ENCODE peak calls at places on chromosomes 12 and 14, in five cellular contexts. B is CD4-positive, alpha-beta T cell; J is neural crest cell; U is PC-3; O is lung. L is an unnamed sample.

GRCh38 chr14:99838555-99839193 is 45.5 kb downstream of the EML1 start:
- DNase-seq in B (no peak), J (no peak), U (peak; percentile 36), O (peak; percentile 49), L (no peak)

GRCh38 chr14:56482306-56482705 is 97.3 kb upstream of the TMEM260 start:
- DNase-seq in B (no peak), J (peak; percentile 16), U (peak; percentile 53), O (no peak), L (peak; percentile 49)

GRCh38 chr12:12975322-12976077 is 23.5 kb upstream of the GPRC5D start:
- DNase-seq in B (no peak), J (no peak), U (peak; percentile 53), O (no peak), L (peak; percentile 27)

GRCh38 chr14:24984846-24985589 is 64.9 kb downstream of the STXBP6 start:
- DNase-seq in B (no peak), J (no peak), U (peak; percentile 48), O (no peak), L (no peak)

GRCh38 chr12:129871991-129872969 is 31.5 kb downstream of the TMEM132D start:
- DNase-seq in B (no peak), J (peak; percentile 10), U (no peak), O (peak; percentile 3), L (no peak)

GRCh38 chr12:11719678-11720099 is 70.2 kb downstream of the ETV6 start:
- DNase-seq in B (no peak), J (no peak), U (peak; percentile 71), O (peak; percentile 50), L (no peak)

GRCh38 chr12:1604464-1604863 is 10.1 kb upstream of the FBXL14 start:
- DNase-seq in B (no peak), J (no peak), U (no peak), O (no peak), L (no peak)

GRCh38 chr12:47017901-47018479 is 61.4 kb upstream of the PCED1B start:
- DNase-seq in B (no peak), J (no peak), U (peak; percentile 92), O (no peak), L (no peak)

GRCh38 chr12:9813821-9814798 is 13.2 kb upstream of the KLRF1 start:
- DNase-seq in B (peak; percentile 91), J (peak; percentile 53), U (peak; percentile 43), O (peak; percentile 82), L (peak; percentile 72)

GRCh38 chr12:123057505-123058265 is 77.2 kb downstream of the ARL6IP4 start:
- DNase-seq in B (no peak), J (no peak), U (no peak), O (peak; percentile 80), L (no peak)

GRCh38 chr12:10031318-10031717 is 836 bp downstream of the CLEC9A start:
- DNase-seq in B (no peak), J (no peak), U (no peak), O (no peak), L (no peak)

GRCh38 chr12:52813885-52814709 is at the start of gene KRT4:
- DNase-seq in B (no peak), J (no peak), U (peak; percentile 61), O (no peak), L (no peak)

GRCh38 chr12:98744692-98745091 is 99.6 kb downstream of the APAF1 start:
- DNase-seq in B (no peak), J (no peak), U (no peak), O (no peak), L (no peak)

GRCh38 chr12:113781415-113782198 is 184.5 kb downstream of the RBM19 start:
- DNase-seq in B (no peak), J (no peak), U (peak; percentile 80), O (no peak), L (no peak)

GRCh38 chr12:124565071-124565491 is 2.3 kb downstream of the NCOR2 start:
- DNase-seq in B (no peak), J (no peak), U (no peak), O (no peak), L (no peak)

GRCh38 chr12:105418821-105419291 is 88.4 kb downstream of the C12orf75 start:
- DNase-seq in B (no peak), J (no peak), U (no peak), O (no peak), L (no peak)

GRCh38 chr12:132484891-132485441 is 5.0 kb upstream of the FBRSL1 start:
- DNase-seq in B (no peak), J (no peak), U (no peak), O (no peak), L (no peak)

GRCh38 chr14:57209561-57209960 is 59.1 kb downstream of the EXOC5 start:
- DNase-seq in B (no peak), J (no peak), U (peak; percentile 73), O (no peak), L (no peak)

GRCh38 chr14:20722016-20722415 is 23.7 kb upstream of the EDDM3A start:
- DNase-seq in B (no peak), J (no peak), U (no peak), O (no peak), L (no peak)

GRCh38 chr12:123200414-123200813 is 32.5 kb downstream of the MPHOSPH9 start:
- DNase-seq in B (no peak), J (no peak), U (no peak), O (no peak), L (no peak)

GRCh38 chr12:48004941-48005749 is 869 bp upstream of the COL2A1 start:
- DNase-seq in B (no peak), J (no peak), U (no peak), O (no peak), L (peak; percentile 46)

GRCh38 chr14:21070083-21070609 is at the start of gene ARHGEF40:
- DNase-seq in B (no peak), J (peak; percentile 62), U (peak; percentile 30), O (no peak), L (peak; percentile 73)

GRCh38 chr12:6201199-6201608 is 1.0 kb downstream of the CD9 start:
- DNase-seq in B (no peak), J (no peak), U (peak; percentile 57), O (no peak), L (no peak)

GRCh38 chr14:77988966-77989365 is 181.2 kb upstream of the NRXN3 start:
- DNase-seq in B (no peak), J (no peak), U (peak; percentile 43), O (no peak), L (no peak)

GRCh38 chr12:52243264-52243773 is 10.3 kb downstream of the KRT7 start:
- DNase-seq in B (no peak), J (no peak), U (peak; percentile 91), O (no peak), L (no peak)

GRCh38 chr12:117321572-117321971 is 39.9 kb downstream of the NOS1 start:
- DNase-seq in B (no peak), J (no peak), U (peak; percentile 62), O (no peak), L (no peak)

GRCh38 chr14:28294834-28295440 is 471.6 kb upstream of the FOXG1 start:
- DNase-seq in B (no peak), J (no peak), U (peak; percentile 60), O (no peak), L (no peak)

GRCh38 chr12:39368096-39368495 is 74.8 kb downstream of the KIF21A start:
- DNase-seq in B (no peak), J (no peak), U (peak; percentile 83), O (no peak), L (no peak)

GRCh38 chr12:39367494-39367893 is 75.4 kb downstream of the KIF21A start:
- DNase-seq in B (no peak), J (no peak), U (no peak), O (no peak), L (no peak)

GRCh38 chr12:39364196-39364595 is 78.7 kb downstream of the KIF21A start:
- DNase-seq in B (no peak), J (no peak), U (no peak), O (no peak), L (no peak)

GRCh38 chr12:39368891-39369290 is 74.0 kb downstream of the KIF21A start:
- DNase-seq in B (no peak), J (no peak), U (peak; percentile 63), O (no peak), L (no peak)

DNA sequence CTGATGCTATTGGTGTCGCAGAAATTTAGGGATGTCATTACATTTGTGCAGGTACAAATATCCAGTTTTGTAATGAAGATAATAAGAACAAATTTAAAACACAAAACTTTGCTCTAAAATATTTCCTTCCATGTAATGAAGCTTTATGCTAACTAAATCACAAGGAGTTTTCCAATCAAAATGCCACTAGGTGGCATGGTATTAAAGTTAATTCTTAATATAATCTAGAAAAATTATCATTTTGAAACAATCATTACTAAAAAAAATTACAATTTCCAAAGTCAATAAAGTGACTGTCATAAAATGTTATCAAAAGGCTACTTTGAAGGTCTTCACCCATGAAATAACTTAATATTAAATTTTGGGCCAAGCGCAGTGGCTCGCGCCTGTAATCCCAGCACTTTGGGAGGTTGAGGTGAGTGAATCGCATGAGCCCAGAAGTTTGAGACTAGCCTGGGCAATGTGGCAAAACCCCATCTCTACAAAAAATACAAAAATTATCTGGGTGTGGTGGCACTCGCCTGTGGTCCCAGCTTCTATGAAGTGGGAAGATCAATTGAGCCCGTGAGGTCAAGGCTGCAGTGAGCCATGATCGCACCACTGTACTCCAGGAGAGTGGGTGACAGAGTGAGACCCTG is 77.4 kb downstream of the KIF21A start:
- DNase-seq in B (no peak), J (no peak), U (no peak), O (no peak), L (no peak)
- TF ChIP-seq CTCF in B (no peak), J (peak; percentile 36), U (peak; percentile 56), O (no peak), L (no peak)

GRCh38 chr12:18246057-18246456 is 15.3 kb upstream of the PIK3C2G start:
- DNase-seq in B (no peak), J (no peak), U (peak; percentile 33), O (no peak), L (no peak)

DNA sequence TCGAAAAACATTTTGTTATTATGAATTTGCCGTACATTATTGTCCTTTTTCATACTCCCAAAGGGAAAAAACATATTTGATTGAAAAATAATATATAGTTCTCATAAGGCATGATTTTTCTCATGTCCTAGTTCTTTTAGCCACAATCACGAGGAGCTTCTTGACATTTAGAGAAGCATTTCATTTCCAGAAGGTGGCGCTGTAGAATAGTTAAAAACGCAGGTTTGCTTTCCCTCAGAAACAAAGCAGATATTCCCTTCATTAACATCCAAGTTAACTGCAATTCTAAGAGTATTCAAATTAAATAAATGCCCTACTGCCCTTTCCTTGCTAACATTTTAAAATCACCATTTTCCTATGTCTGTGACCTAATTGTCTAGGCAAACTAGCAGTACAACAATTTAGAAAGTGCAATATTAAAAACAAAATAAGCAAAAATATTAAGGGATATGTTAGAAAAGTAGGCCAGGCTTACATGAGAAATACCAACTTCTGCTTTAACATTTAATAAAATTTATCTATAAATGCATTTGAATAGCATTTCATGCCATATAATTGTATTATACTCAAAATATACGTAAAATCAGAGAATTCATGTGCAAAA is 10.9 kb upstream of the PIK3C2G start:
- DNase-seq in B (no peak), J (peak; percentile 23), U (peak; percentile 75), O (no peak), L (peak; percentile 24)
- TF ChIP-seq CTCF in B (no peak), J (peak; percentile 97), U (peak; percentile 72), O (peak; percentile 24), L (peak; percentile 69)

GRCh38 chr12:75446857-75447256 is 33.7 kb upstream of the GLIPR1 start:
- DNase-seq in B (no peak), J (no peak), U (peak; percentile 89), O (no peak), L (no peak)
- TF ChIP-seq CTCF in B (no peak), J (no peak), U (no peak), O (no peak), L (no peak)

DNA sequence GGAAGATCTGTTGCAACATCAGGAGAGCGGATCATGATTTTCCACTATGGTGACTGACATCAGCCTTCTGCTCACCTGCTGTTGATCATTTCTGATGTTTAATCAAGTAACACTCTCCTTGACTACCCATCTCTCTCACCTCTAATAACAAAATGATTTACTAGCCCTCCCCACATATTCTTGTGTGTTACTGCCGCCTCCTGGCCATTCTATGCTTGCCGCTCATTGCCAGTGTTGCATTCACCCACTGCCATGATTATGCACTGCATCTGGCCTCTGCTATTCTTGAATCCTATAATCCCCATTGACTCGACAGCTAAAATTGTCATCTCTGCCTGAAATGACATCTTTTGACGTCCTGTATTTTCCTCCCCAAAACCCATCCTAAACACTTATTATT is 113.8 kb downstream of the RERGL start:
- DNase-seq in B (no peak), J (no peak), U (peak; percentile 50), O (no peak), L (peak; percentile 6)
- TF ChIP-seq CTCF in B (no peak), J (peak; percentile 55), U (peak; percentile 70), O (no peak), L (no peak)